ENCODE peak calls at places on chromosome 1, in eight cellular contexts. One of them, this sample, is unnamed.

GRCh38 chr1:45478129-45478802 is 12.7 kb downstream of the TESK2 start:
- DNase-seq in IMR-90: no peak
- DNase-seq in GM12865: no peak
- DNase-seq in uterus: no peak
- DNase-seq in fibroblast of mammary gland: no peak
- DNase-seq in GM20000: no peak
- DNase-seq in left lung: no peak
- DNase-seq in retinal pigment epithelial cell: no peak
- DNase-seq in this sample: no peak

GRCh38 chr1:172917972-172918371 is 132.8 kb downstream of the TNFSF18 start:
- DNase-seq in GM12865: no peak
- DNase-seq in left lung: no peak
- DNase-seq in GM20000: no peak
- DNase-seq in IMR-90: peak; percentile 98
- DNase-seq in fibroblast of mammary gland: peak; percentile 96
- DNase-seq in uterus: no peak
- DNase-seq in retinal pigment epithelial cell: peak; percentile 94
- DNase-seq in this sample: no peak

GRCh38 chr1:2346691-2347408 is 44.5 kb downstream of the MORN1 start:
- DNase-seq in retinal pigment epithelial cell: no peak
- DNase-seq in left lung: peak; percentile 51
- DNase-seq in GM12865: no peak
- DNase-seq in IMR-90: no peak
- DNase-seq in fibroblast of mammary gland: no peak
- DNase-seq in uterus: no peak
- DNase-seq in GM20000: no peak
- DNase-seq in this sample: no peak

GRCh38 chr1:154999651-155000474 is 2.7 kb upstream of the ZBTB7B start:
- DNase-seq in GM20000: peak; percentile 82
- DNase-seq in uterus: no peak
- DNase-seq in left lung: no peak
- DNase-seq in retinal pigment epithelial cell: no peak
- DNase-seq in fibroblast of mammary gland: no peak
- DNase-seq in IMR-90: no peak
- DNase-seq in GM12865: peak; percentile 81
- DNase-seq in this sample: peak; percentile 84

GRCh38 chr1:118158918-118159317 is 26.1 kb downstream of the SPAG17 start:
- DNase-seq in left lung: no peak
- DNase-seq in uterus: no peak
- DNase-seq in IMR-90: peak; percentile 76
- DNase-seq in GM12865: no peak
- DNase-seq in GM20000: no peak
- DNase-seq in retinal pigment epithelial cell: no peak
- DNase-seq in fibroblast of mammary gland: peak; percentile 80
- DNase-seq in this sample: no peak

GRCh38 chr1:201563406-201563780 is 24.5 kb downstream of the NAV1 start:
- DNase-seq in GM12865: no peak
- DNase-seq in retinal pigment epithelial cell: no peak
- DNase-seq in IMR-90: no peak
- DNase-seq in uterus: no peak
- DNase-seq in GM20000: no peak
- DNase-seq in left lung: no peak
- DNase-seq in fibroblast of mammary gland: no peak
- DNase-seq in this sample: no peak

GRCh38 chr1:231683439-231684165 is 57.0 kb downstream of the DISC1 start:
- DNase-seq in IMR-90: no peak
- DNase-seq in retinal pigment epithelial cell: no peak
- DNase-seq in fibroblast of mammary gland: no peak
- DNase-seq in GM20000: no peak
- DNase-seq in uterus: no peak
- DNase-seq in GM12865: no peak
- DNase-seq in left lung: no peak
- DNase-seq in this sample: no peak

GRCh38 chr1:231684333-231685244 is 58.0 kb downstream of the DISC1 start:
- DNase-seq in GM20000: no peak
- DNase-seq in uterus: no peak
- DNase-seq in left lung: no peak
- DNase-seq in retinal pigment epithelial cell: no peak
- DNase-seq in IMR-90: peak; percentile 22
- DNase-seq in fibroblast of mammary gland: no peak
- DNase-seq in GM12865: no peak
- DNase-seq in this sample: no peak

GRCh38 chr1:183039330-183039729 is 16.1 kb downstream of the LAMC1 start:
- DNase-seq in GM20000: no peak
- DNase-seq in uterus: no peak
- DNase-seq in GM12865: no peak
- DNase-seq in left lung: no peak
- DNase-seq in fibroblast of mammary gland: peak; percentile 15
- DNase-seq in IMR-90: no peak
- DNase-seq in retinal pigment epithelial cell: no peak
- DNase-seq in this sample: no peak

GRCh38 chr1:26697978-26698849 is 2.4 kb downstream of the ARID1A start:
- DNase-seq in uterus: peak; percentile 65
- DNase-seq in left lung: peak; percentile 79
- DNase-seq in fibroblast of mammary gland: peak; percentile 97
- DNase-seq in GM20000: peak; percentile 78
- DNase-seq in retinal pigment epithelial cell: peak; percentile 84
- DNase-seq in IMR-90: peak; percentile 99
- DNase-seq in GM12865: peak; percentile 84
- DNase-seq in this sample: peak; percentile 59

GRCh38 chr1:152506899-152507498 is 3.6 kb upstream of the LCE5A start:
- DNase-seq in IMR-90: no peak
- DNase-seq in GM20000: no peak
- DNase-seq in retinal pigment epithelial cell: no peak
- DNase-seq in fibroblast of mammary gland: no peak
- DNase-seq in left lung: no peak
- DNase-seq in uterus: no peak
- DNase-seq in GM12865: no peak
- DNase-seq in this sample: no peak

GRCh38 chr1:219302697-219303096 is 129.0 kb downstream of the LYPLAL1 start:
- DNase-seq in GM12865: no peak
- DNase-seq in GM20000: no peak
- DNase-seq in uterus: no peak
- DNase-seq in left lung: no peak
- DNase-seq in fibroblast of mammary gland: no peak
- DNase-seq in IMR-90: peak; percentile 59
- DNase-seq in retinal pigment epithelial cell: no peak
- DNase-seq in this sample: no peak

GRCh38 chr1:35864813-35865212 is 18.2 kb upstream of the AGO1 start:
- DNase-seq in retinal pigment epithelial cell: no peak
- DNase-seq in uterus: no peak
- DNase-seq in GM20000: no peak
- DNase-seq in GM12865: no peak
- DNase-seq in left lung: no peak
- DNase-seq in fibroblast of mammary gland: no peak
- DNase-seq in IMR-90: no peak
- DNase-seq in this sample: no peak

GRCh38 chr1:209150114-209150513 is 433.4 kb upstream of the CAMK1G start:
- DNase-seq in GM12865: peak; percentile 67
- DNase-seq in IMR-90: peak; percentile 15
- DNase-seq in GM20000: no peak
- DNase-seq in fibroblast of mammary gland: peak; percentile 33
- DNase-seq in retinal pigment epithelial cell: peak; percentile 25
- DNase-seq in uterus: no peak
- DNase-seq in left lung: no peak
- DNase-seq in this sample: peak; percentile 8

GRCh38 chr1:171940373-171940772 is 99.1 kb downstream of the DNM3 start:
- DNase-seq in fibroblast of mammary gland: peak; percentile 7
- DNase-seq in retinal pigment epithelial cell: no peak
- DNase-seq in GM12865: no peak
- DNase-seq in IMR-90: no peak
- DNase-seq in uterus: no peak
- DNase-seq in GM20000: no peak
- DNase-seq in left lung: no peak
- DNase-seq in this sample: no peak

GRCh38 chr1:51241119-51241518 is 5.0 kb downstream of the RNF11 start:
- DNase-seq in retinal pigment epithelial cell: no peak
- DNase-seq in fibroblast of mammary gland: no peak
- DNase-seq in GM20000: no peak
- DNase-seq in GM12865: no peak
- DNase-seq in IMR-90: no peak
- DNase-seq in left lung: no peak
- DNase-seq in uterus: no peak
- DNase-seq in this sample: no peak

GRCh38 chr1:29703596-29703995 is 467.3 kb downstream of the PTPRU start:
- DNase-seq in GM20000: peak; percentile 61
- DNase-seq in GM12865: peak; percentile 30
- DNase-seq in IMR-90: peak; percentile 54
- DNase-seq in left lung: no peak
- DNase-seq in fibroblast of mammary gland: peak; percentile 51
- DNase-seq in retinal pigment epithelial cell: no peak
- DNase-seq in uterus: no peak
- DNase-seq in this sample: no peak

GRCh38 chr1:167642501-167642826 is 12.4 kb downstream of the RCSD1 start:
- DNase-seq in left lung: no peak
- DNase-seq in GM12865: no peak
- DNase-seq in IMR-90: no peak
- DNase-seq in fibroblast of mammary gland: no peak
- DNase-seq in retinal pigment epithelial cell: no peak
- DNase-seq in GM20000: no peak
- DNase-seq in uterus: no peak
- DNase-seq in this sample: no peak

GRCh38 chr1:175470591-175470990 is 272.8 kb downstream of the TNR start:
- DNase-seq in left lung: no peak
- DNase-seq in fibroblast of mammary gland: no peak
- DNase-seq in IMR-90: no peak
- DNase-seq in retinal pigment epithelial cell: no peak
- DNase-seq in uterus: no peak
- DNase-seq in GM20000: no peak
- DNase-seq in GM12865: no peak
- DNase-seq in this sample: no peak

GRCh38 chr1:175471039-175471800 is 272.2 kb downstream of the TNR start:
- DNase-seq in fibroblast of mammary gland: peak; percentile 3
- DNase-seq in GM12865: peak; percentile 29
- DNase-seq in GM20000: no peak
- DNase-seq in retinal pigment epithelial cell: peak; percentile 56
- DNase-seq in IMR-90: no peak
- DNase-seq in left lung: no peak
- DNase-seq in uterus: peak; percentile 18
- DNase-seq in this sample: no peak

GRCh38 chr1:175477248-175477647 is 266.1 kb downstream of the TNR start:
- DNase-seq in fibroblast of mammary gland: no peak
- DNase-seq in left lung: no peak
- DNase-seq in uterus: no peak
- DNase-seq in GM12865: no peak
- DNase-seq in retinal pigment epithelial cell: no peak
- DNase-seq in GM20000: no peak
- DNase-seq in IMR-90: no peak
- DNase-seq in this sample: no peak

GRCh38 chr1:175470078-175470477 is 273.3 kb downstream of the TNR start:
- DNase-seq in fibroblast of mammary gland: no peak
- DNase-seq in retinal pigment epithelial cell: no peak
- DNase-seq in uterus: no peak
- DNase-seq in left lung: no peak
- DNase-seq in GM12865: no peak
- DNase-seq in GM20000: no peak
- DNase-seq in IMR-90: no peak
- DNase-seq in this sample: no peak

DNA sequence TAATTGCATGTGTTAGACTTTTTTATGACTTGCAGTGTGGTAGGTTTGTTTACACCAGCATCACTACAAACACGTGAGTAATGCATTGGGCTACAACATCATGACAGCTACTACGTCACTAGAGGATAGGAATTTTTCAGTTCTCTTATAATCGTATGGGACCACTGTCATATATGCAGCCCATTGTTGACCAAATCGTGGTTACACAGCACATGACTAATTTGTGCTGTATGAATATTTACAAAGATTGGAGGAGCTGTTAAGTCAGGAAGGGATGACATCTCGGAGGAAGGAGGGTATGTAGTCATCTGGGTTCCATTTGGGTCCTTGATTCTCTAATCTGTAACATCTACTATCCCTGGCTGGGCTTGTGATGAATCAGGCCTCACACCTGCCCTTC is 270.9 kb downstream of the TNR start:
- DNase-seq in GM12865: no peak
- DNase-seq in uterus: no peak
- DNase-seq in fibroblast of mammary gland: no peak
- DNase-seq in left lung: no peak
- DNase-seq in GM20000: no peak
- DNase-seq in retinal pigment epithelial cell: no peak
- DNase-seq in IMR-90: no peak
- DNase-seq in this sample: no peak
- TF ChIP-seq CTCF in GM12865: no peak
- TF ChIP-seq CTCF in uterus: no peak
- TF ChIP-seq CTCF in fibroblast of mammary gland: no peak
- TF ChIP-seq CTCF in left lung: no peak
- TF ChIP-seq CTCF in GM20000: no peak
- TF ChIP-seq CTCF in retinal pigment epithelial cell: no peak
- TF ChIP-seq CTCF in IMR-90: no peak
- TF ChIP-seq CTCF in this sample: no peak

GRCh38 chr1:197692965-197693364 is 82.3 kb downstream of the DENND1B start:
- DNase-seq in GM12865: peak; percentile 18
- DNase-seq in GM20000: peak; percentile 15
- DNase-seq in retinal pigment epithelial cell: no peak
- DNase-seq in IMR-90: peak; percentile 31
- DNase-seq in uterus: no peak
- DNase-seq in left lung: no peak
- DNase-seq in fibroblast of mammary gland: peak; percentile 44
- DNase-seq in this sample: no peak
- TF ChIP-seq CTCF in GM12865: peak; percentile 15
- TF ChIP-seq CTCF in GM20000: peak; percentile 29
- TF ChIP-seq CTCF in retinal pigment epithelial cell: peak; percentile 29
- TF ChIP-seq CTCF in IMR-90: peak; percentile 46
- TF ChIP-seq CTCF in uterus: no peak
- TF ChIP-seq CTCF in left lung: no peak
- TF ChIP-seq CTCF in fibroblast of mammary gland: peak; percentile 28
- TF ChIP-seq CTCF in this sample: no peak

GRCh38 chr1:178513278-178513983 is 522 bp downstream of the TEX35 start:
- DNase-seq in GM20000: no peak
- DNase-seq in IMR-90: peak; percentile 17
- DNase-seq in GM12865: no peak
- DNase-seq in uterus: no peak
- DNase-seq in fibroblast of mammary gland: peak; percentile 20
- DNase-seq in left lung: no peak
- DNase-seq in retinal pigment epithelial cell: no peak
- DNase-seq in this sample: no peak
- TF ChIP-seq CTCF in GM20000: no peak
- TF ChIP-seq CTCF in IMR-90: no peak
- TF ChIP-seq CTCF in GM12865: no peak
- TF ChIP-seq CTCF in uterus: no peak
- TF ChIP-seq CTCF in fibroblast of mammary gland: peak; percentile 19
- TF ChIP-seq CTCF in left lung: no peak
- TF ChIP-seq CTCF in retinal pigment epithelial cell: peak; percentile 21
- TF ChIP-seq CTCF in this sample: no peak

DNA sequence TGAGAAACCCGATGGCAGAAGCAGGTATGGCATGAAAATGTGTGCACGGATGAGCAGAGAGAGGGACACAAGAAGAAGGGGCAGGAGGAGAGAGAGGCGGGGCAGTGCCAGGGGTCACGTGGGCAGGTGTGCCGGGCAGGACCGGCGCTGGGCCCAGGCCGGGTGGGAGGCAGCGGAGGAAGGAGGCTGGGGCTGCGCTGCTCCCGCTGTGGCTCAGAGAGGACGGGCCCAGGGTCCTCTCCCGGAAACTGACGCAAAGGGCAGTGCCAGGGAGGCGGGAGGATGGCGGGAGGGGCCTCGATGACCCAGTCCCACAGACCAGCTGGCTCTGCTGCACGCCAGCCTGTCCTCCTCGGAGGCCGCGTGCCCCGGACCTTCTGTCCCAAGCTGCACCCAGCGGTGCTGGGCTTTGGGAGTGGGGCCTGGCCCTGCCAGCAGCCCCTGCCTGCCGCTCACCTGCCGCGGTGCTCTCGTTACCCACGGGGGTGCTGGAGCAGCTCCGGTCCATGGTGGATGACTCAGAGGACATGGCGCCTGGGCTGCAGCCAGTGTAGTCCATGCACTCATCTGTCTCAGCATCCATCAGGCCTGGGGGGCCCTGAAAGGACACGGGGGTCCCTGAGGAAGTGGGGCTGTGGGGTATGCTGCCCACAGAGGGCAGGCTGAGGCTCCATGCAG is 153.9 kb downstream of the CASZ1 start:
- DNase-seq in left lung: no peak
- DNase-seq in fibroblast of mammary gland: no peak
- DNase-seq in GM20000: no peak
- DNase-seq in GM12865: no peak
- DNase-seq in retinal pigment epithelial cell: no peak
- DNase-seq in IMR-90: no peak
- DNase-seq in uterus: no peak
- DNase-seq in this sample: no peak
- TF ChIP-seq CTCF in left lung: no peak
- TF ChIP-seq CTCF in fibroblast of mammary gland: no peak
- TF ChIP-seq CTCF in GM20000: no peak
- TF ChIP-seq CTCF in GM12865: no peak
- TF ChIP-seq CTCF in retinal pigment epithelial cell: no peak
- TF ChIP-seq CTCF in IMR-90: no peak
- TF ChIP-seq CTCF in uterus: no peak
- TF ChIP-seq CTCF in this sample: no peak